ENCODE peak calls at places on chromosomes 11 and 22, in six cellular contexts. I is stimulated activated CD8-positive, alpha-beta memory T cell treated with anti-CD3 and anti-CD28 coated beads, Interleukin-15, amount 100 ng/mL, for 24 hours; C is fibroblast of lung; J is WTC11; U is GM03348; A is activated naive CD8-positive, alpha-beta T cell treated with anti-CD3 and anti-CD28 coated beads, Interleukin-2, amount 50 U/mL, for 24 hours. K is an unnamed sample.

GRCh38 chr11:66417000-66417399 is 3.8 kb upstream of the NPAS4 start:
- DNase-seq in I (no peak), C (no peak), J (no peak), U (no peak), A (peak), K (no peak)

GRCh38 chr11:35610636-35611035 is 7.6 kb upstream of the FJX1 start:
- DNase-seq in I (no peak), C (no peak), J (no peak), U (no peak), A (no peak), K (no peak)

GRCh38 chr11:124108158-124108557 is 7.1 kb upstream of the VWA5A start:
- DNase-seq in I (no peak), C (peak), J (peak), U (no peak), A (no peak), K (no peak)

GRCh38 chr11:3781423-3781822 is 15.9 kb downstream of the NUP98 start:
- DNase-seq in I (no peak), C (peak), J (no peak), U (peak), A (no peak), K (no peak)

GRCh38 chr22:48786679-48786996 is 1041.0 kb downstream of the BRD1 start:
- DNase-seq in I (no peak), C (no peak), J (no peak), U (no peak), A (no peak), K (no peak)

GRCh38 chr11:132782102-132782501 is 750.2 kb downstream of the OPCML start:
- DNase-seq in I (no peak), C (no peak), J (no peak), U (no peak), A (no peak), K (peak)

GRCh38 chr11:44737222-44737621 is 10.5 kb downstream of the TSPAN18 start:
- DNase-seq in I (no peak), C (no peak), J (no peak), U (no peak), A (peak), K (no peak)

GRCh38 chr11:71372693-71373657 is 75.2 kb downstream of the DHCR7 start:
- DNase-seq in I (no peak), C (peak), J (no peak), U (peak), A (no peak), K (no peak)

GRCh38 chr11:8728566-8728965 is 46.0 kb downstream of the RPL27A start:
- DNase-seq in I (no peak), C (peak), J (no peak), U (no peak), A (no peak), K (no peak)

GRCh38 chr11:102234779-102235439 is 82.4 kb upstream of the BIRC3 start:
- DNase-seq in I (no peak), C (peak), J (no peak), U (no peak), A (no peak), K (no peak)

GRCh38 chr11:30107899-30108298 is 91.1 kb upstream of the KCNA4 start:
- DNase-seq in I (no peak), C (peak), J (no peak), U (peak), A (no peak), K (no peak)

K was measured in DND-41.